ENCODE peak calls at places on chromosomes 5 and 9, in ten cellular contexts. M, K, D, O, N, G, I, L, V and W are unnamed samples. For H3K9me3 and H3K27me3, the result is how much of the 10 kb centered on the place peaks cover.

GRCh38 chr9:136159851-136160250 is 41.2 kb upstream of the TMEM250 start:
- DNase-seq in G (no peak), M (no peak), I (no peak), O (peak), D (no peak), L (no peak), K (no peak), V (no peak), N (no peak), W (no peak)

GRCh38 chr9:88540364-88540763 is 5.4 kb downstream of the NXNL2 start:
- DNase-seq in V (no peak), N (no peak), L (no peak), I (no peak), G (no peak), M (no peak), D (no peak), K (no peak), O (no peak), W (no peak)

GRCh38 chr5:43063731-43064171 is 23.6 kb upstream of the ANXA2R start:
- DNase-seq in N (no peak), O (no peak), L (no peak), G (no peak), D (no peak), M (no peak), I (peak), K (no peak), V (no peak), W (no peak)

GRCh38 chr9:109331353-109331752 is 10.5 kb upstream of the EPB41L4B start:
- DNase-seq in L (no peak), M (peak), G (peak), K (no peak), O (peak), D (peak), I (peak), N (no peak), V (peak), W (no peak)

GRCh38 chr9:134880484-134881312 is at the start of gene FCN2:
- DNase-seq in D (no peak), I (no peak), V (no peak), O (peak), L (no peak), G (no peak), M (no peak), K (no peak), N (no peak), W (no peak)

GRCh38 chr5:171647043-171647899 is 138.3 kb upstream of the SMIM23 start:
- DNase-seq in M (peak), I (no peak), L (no peak), O (peak), N (peak), V (no peak), K (no peak), D (no peak), G (no peak), W (peak)

GRCh38 chr5:5298841-5299543 is 123.5 kb upstream of the ICE1 start:
- DNase-seq in O (no peak), D (no peak), G (no peak), L (no peak), V (no peak), I (no peak), M (peak), N (no peak), K (no peak), W (no peak)

GRCh38 chr5:170740586-170741205 is 42.8 kb upstream of the GABRP start:
- DNase-seq in M (no peak), L (no peak), K (no peak), D (no peak), G (no peak), V (no peak), N (no peak), I (no peak), O (no peak), W (no peak)

GRCh38 chr9:116174347-116174746 is 20.8 kb downstream of the PAPPA start:
- DNase-seq in D (no peak), K (no peak), G (no peak), O (no peak), V (no peak), N (peak), M (no peak), I (no peak), L (no peak), W (no peak)

GRCh38 chr5:109177782-109178181 is 232.0 kb downstream of the PJA2 start:
- DNase-seq in K (no peak), D (no peak), G (no peak), N (no peak), M (no peak), L (no peak), V (no peak), I (no peak), O (no peak), W (no peak)

GRCh38 chr5:109177227-109177626 is 232.5 kb downstream of the PJA2 start:
- DNase-seq in K (no peak), M (no peak), G (no peak), I (no peak), V (no peak), L (no peak), D (no peak), O (no peak), N (no peak), W (no peak)

DNA sequence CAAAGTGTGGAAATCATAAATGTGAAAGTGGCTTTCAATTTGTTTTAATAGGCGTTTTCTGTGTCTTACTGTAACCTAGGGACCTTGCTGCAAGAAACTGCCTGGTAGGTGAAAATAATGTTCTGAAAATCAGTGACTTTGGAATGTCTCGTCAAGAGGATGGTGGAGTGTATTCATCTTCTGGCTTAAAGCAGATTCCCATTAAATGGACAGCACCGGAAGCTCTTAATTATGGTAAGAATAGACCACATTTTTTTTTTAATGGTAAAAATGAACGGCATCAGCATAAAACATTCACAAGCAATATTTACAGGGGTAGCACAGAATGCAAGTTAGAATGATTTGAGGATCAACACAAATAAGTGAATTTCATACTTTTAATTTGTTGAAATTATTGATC is 229.1 kb downstream of the PJA2 start:
- DNase-seq in D (no peak), L (no peak), N (no peak), M (no peak), G (no peak), K (no peak), I (no peak), V (no peak), O (no peak), W (no peak)
- H3K9me3 ChIP-seq in D (under half), L (under half), N (under half), M (under half), G (under half), K (under half), I (under half), V (under half), O (under half), W (under half)

DNA sequence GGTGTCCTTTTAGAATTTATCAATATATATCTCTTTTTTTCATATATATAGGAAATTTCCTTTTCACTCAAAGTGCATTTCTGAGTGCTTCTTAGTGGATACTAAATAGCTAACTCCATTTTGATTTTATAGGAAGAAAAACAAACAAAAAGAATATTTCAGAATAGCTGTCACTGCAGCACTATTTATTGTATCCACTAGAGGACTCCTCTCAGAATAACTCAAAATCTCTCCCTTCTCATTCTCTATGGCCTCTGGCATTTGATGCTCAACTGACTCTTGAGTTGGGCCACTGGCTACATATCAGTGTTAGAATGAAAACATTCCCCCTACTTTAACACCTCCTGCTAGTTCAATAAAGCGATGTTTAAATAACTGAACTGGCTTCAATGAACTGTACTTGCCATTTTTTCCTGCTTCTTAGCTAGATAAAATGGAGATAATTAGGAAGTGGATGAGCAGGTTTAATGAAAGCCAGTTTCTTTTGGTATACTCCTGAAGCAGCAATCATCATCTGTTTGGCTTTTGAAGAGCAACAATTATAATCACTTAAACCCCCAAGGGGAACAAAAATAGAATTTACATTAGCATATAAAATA is 16.6 kb upstream of the ELAVL2 start:
- DNase-seq in G (no peak), N (no peak), I (no peak), V (no peak), L (no peak), D (no peak), O (no peak), M (no peak), K (no peak), W (no peak)
- H3K27ac ChIP-seq in G (no peak), N (no peak), I (no peak), V (no peak), L (no peak), D (no peak), O (no peak), M (no peak), K (no peak), W (no peak)

GRCh38 chr5:134116789-134117761 is 2.6 kb downstream of the TCF7 start:
- DNase-seq in M (no peak), L (no peak), I (no peak), K (no peak), V (no peak), D (no peak), N (no peak), G (no peak), O (no peak), W (no peak)

GRCh38 chr5:134114886-134115805 is 665 bp downstream of the TCF7 start:
- DNase-seq in G (no peak), M (no peak), D (peak), O (no peak), V (no peak), L (peak), I (peak), K (no peak), N (no peak), W (no peak)

GRCh38 chr5:134118212-134118611 is 3.7 kb downstream of the TCF7 start:
- DNase-seq in O (no peak), M (no peak), G (no peak), V (no peak), N (no peak), D (no peak), L (no peak), I (no peak), K (no peak), W (no peak)

GRCh38 chr5:134115806-134116175 is 1.3 kb downstream of the TCF7 start:
- DNase-seq in O (no peak), I (no peak), V (no peak), N (no peak), D (no peak), L (no peak), G (no peak), K (no peak), M (peak), W (no peak)

GRCh38 chr5:134116291-134116690 is 1.8 kb downstream of the TCF7 start:
- DNase-seq in G (no peak), D (no peak), M (no peak), O (no peak), K (no peak), L (no peak), I (no peak), N (no peak), V (no peak), W (no peak)
- H3K27me3 ChIP-seq in G (under half), D (under half), M (under half), O (under half), K (under half), L (under half), I (under half), N (under half), V (under half), W (under half)

GRCh38 chr5:178940569-178941360 is at the start of gene ZNF454:
- DNase-seq in M (peak), D (peak), V (peak), G (peak), N (peak), I (peak), O (peak), L (no peak), K (peak), W (peak)

DNA sequence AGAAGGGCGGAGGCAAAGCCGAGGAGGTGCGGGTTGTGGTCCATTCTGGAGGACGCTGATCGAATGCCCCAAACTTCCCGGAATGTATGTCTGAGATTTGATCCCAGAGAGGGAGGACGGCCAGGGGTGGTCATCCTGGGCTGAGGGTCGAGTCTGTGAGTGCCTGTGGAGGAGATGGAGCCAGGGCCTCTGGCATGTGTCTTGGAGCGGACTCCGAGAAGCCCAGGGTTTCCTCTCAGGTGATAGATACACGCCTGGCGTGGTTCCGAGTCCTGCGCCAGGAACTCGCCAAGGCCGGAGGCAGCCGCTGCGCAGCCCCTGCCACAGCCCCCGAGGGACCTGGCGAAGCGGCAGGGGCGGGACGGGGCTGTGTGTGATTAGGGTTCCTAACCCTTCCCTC is 363 bp downstream of the ZNF454 start:
- DNase-seq in D (no peak), N (no peak), O (peak), I (peak), G (peak), L (no peak), V (peak), M (peak), K (no peak), W (no peak)
- H3K9me3 ChIP-seq in D (under half), N (half or more), O (under half), I (under half), G (half or more), L (half or more), V (under half), M (under half), K (under half), W (half or more)

GRCh38 chr5:132002701-132003100 is 8.8 kb downstream of the ACSL6 start:
- DNase-seq in K (no peak), L (no peak), V (no peak), O (peak), N (no peak), G (no peak), I (no peak), M (no peak), D (no peak), W (no peak)
- H3K27ac ChIP-seq in K (no peak), L (no peak), V (no peak), O (no peak), N (no peak), G (peak), I (no peak), M (no peak), D (no peak), W (no peak)

DNA sequence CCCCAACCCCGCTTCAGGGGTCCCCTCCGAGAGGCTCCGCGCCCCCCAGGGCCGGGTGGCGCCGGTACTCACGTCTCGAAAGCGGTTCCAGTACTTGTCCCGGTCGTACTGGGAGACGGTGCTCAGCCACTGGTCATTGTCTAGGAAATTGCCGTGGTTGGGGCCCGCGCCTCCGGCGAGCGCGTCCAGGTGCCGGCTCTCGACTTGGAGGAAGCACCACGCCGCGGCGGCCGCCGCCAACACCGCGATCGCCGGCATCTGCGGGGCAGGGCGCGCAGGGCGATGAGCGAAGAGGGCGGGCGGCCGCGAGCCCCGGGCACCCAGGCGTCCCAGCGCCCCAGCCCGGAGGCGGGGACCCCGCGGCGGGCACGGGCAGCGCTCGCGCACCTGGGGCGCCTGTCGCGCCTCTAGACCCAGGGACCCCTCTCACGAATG is 808 bp downstream of the SPOCK1 start:
- DNase-seq in G (no peak), K (no peak), M (peak), N (no peak), D (no peak), V (no peak), I (peak), L (no peak), O (no peak), W (no peak)
- H3K27me3 ChIP-seq in G (half or more), K (under half), M (under half), N (under half), D (under half), V (under half), I (under half), L (under half), O (under half), W (under half)

GRCh38 chr9:4810565-4810964 is 17.8 kb downstream of the RCL1 start:
- DNase-seq in K (no peak), G (no peak), L (no peak), D (no peak), N (no peak), M (no peak), I (no peak), V (no peak), O (no peak), W (no peak)

GRCh38 chr9:4812872-4813271 is 20.1 kb downstream of the RCL1 start:
- DNase-seq in D (no peak), O (no peak), N (no peak), I (no peak), K (no peak), V (no peak), G (no peak), L (no peak), M (no peak), W (no peak)

GRCh38 chr9:4815381-4815956 is 22.7 kb downstream of the RCL1 start:
- DNase-seq in V (no peak), M (no peak), L (no peak), K (no peak), G (no peak), I (no peak), N (no peak), D (no peak), O (no peak), W (no peak)

GRCh38 chr9:4814913-4815312 is 22.2 kb downstream of the RCL1 start:
- DNase-seq in N (no peak), L (no peak), K (no peak), G (no peak), V (no peak), I (no peak), D (no peak), O (no peak), M (no peak), W (no peak)

DNA sequence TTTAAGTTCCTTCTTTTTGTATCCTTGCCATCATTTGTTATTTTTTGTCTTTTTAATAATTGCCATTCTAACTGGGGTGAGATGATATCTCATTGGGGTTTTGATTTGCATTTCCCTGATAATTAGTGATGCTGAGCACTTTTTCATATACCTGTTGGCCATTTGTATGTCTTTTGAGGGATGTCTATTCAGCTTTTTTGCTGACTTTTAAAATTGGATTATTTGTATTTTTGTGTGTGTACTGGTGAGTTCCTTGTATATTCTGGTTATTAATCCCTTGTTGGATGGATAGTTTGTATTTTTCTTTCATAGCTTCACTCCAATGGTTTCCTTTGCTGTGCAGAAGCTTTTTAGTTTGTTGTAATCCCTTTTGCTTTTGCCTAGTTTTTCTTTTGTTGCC is 19.1 kb downstream of the RCL1 start:
- DNase-seq in L (no peak), D (no peak), N (no peak), K (no peak), I (no peak), V (no peak), M (no peak), G (no peak), O (no peak), W (no peak)
- H3K9me3 ChIP-seq in L (under half), D (under half), N (under half), K (under half), I (under half), V (under half), M (under half), G (under half), O (under half), W (under half)

GRCh38 chr5:100537946-100538345 is 2.8 kb downstream of the FAM174A start:
- DNase-seq in N (no peak), M (peak), K (no peak), V (no peak), G (no peak), I (no peak), O (no peak), D (no peak), L (no peak), W (no peak)

GRCh38 chr5:100539519-100539918 is 4.3 kb downstream of the FAM174A start:
- DNase-seq in N (no peak), O (no peak), V (no peak), G (no peak), L (no peak), M (no peak), K (no peak), I (no peak), D (no peak), W (no peak)

GRCh38 chr5:100535060-100536005 is at the start of gene FAM174A:
- DNase-seq in L (peak), G (peak), M (peak), N (peak), D (peak), V (peak), O (peak), K (peak), I (peak), W (peak)
- H3K27ac ChIP-seq in L (peak), G (peak), M (peak), N (peak), D (peak), V (peak), O (peak), K (peak), I (no peak), W (peak)

GRCh38 chr9:114426046-114426948 is 38.5 kb upstream of the AKNA start:
- DNase-seq in D (no peak), O (no peak), I (peak), L (no peak), M (no peak), V (no peak), N (no peak), K (no peak), G (no peak), W (no peak)

GRCh38 chr9:114430443-114430842 is 42.7 kb upstream of the AKNA start:
- DNase-seq in G (no peak), I (peak), V (no peak), D (no peak), O (no peak), L (no peak), M (peak), K (no peak), N (no peak), W (no peak)

GRCh38 chr9:114429488-114429887 is 41.7 kb upstream of the AKNA start:
- DNase-seq in N (no peak), O (no peak), D (no peak), I (no peak), M (no peak), G (no peak), V (no peak), L (no peak), K (no peak), W (no peak)

GRCh38 chr9:114427644-114428043 is 39.9 kb upstream of the AKNA start:
- DNase-seq in O (no peak), I (peak), N (no peak), D (no peak), G (no peak), M (no peak), K (no peak), V (no peak), L (no peak), W (no peak)

DNA sequence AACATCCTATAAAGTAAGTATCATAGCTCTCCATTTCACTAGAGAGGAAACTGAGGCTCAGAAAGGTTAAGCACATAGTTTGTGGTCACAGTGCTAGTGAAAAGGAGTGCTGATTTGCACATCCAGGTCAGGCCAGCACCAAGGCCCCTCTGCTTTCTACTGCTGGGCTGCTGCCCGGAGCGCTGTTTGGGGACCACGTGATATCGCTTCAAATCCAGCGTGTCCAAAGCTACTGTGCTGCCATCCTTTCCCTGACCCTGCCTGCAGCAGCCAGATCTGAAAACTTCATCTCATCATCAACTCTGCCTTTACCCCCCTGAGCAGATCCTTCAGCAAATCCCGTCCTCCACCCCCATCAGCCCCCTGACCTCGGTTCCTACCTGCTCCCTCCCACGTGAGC is 40.7 kb upstream of the AKNA start:
- DNase-seq in D (no peak), O (no peak), K (no peak), G (no peak), N (no peak), M (no peak), V (no peak), I (peak), L (no peak), W (no peak)
- H3K27me3 ChIP-seq in D (under half), O (under half), K (under half), G (half or more), N (under half), M (under half), V (under half), I (under half), L (under half), W (under half)